ENCODE peak calls at places on chromosomes 4 and X, in four cellular contexts. I, B, A and C are unnamed samples.

GRCh38 chr4:108152980-108153379 is 15.8 kb downstream of the LEF1 start:
- DNase-seq in I (no peak), A (no peak), B (no peak), C (no peak)

GRCh38 chr4:24795666-24796381 is 451 bp downstream of the SOD3 start:
- DNase-seq in B (no peak), I (no peak), A (no peak), C (no peak)

GRCh38 chrX:10102046-10102704 is 54.6 kb upstream of the CLCN4 start:
- DNase-seq in A (no peak), I (no peak), B (no peak), C (no peak)

GRCh38 chrX:71911731-71912050 is 1.0 kb downstream of the NHSL2 start:
- DNase-seq in A (no peak), I (no peak), B (no peak), C (no peak)

GRCh38 chr4:8342651-8343050 is 73.1 kb downstream of the HTRA3 start:
- DNase-seq in B (no peak), A (no peak), I (peak; percentile 18), C (no peak)

GRCh38 chr4:53702334-53703266 is 111.3 kb upstream of the LNX1 start:
- DNase-seq in A (peak; percentile 19), I (peak; percentile 89), B (peak; percentile 16), C (no peak)

GRCh38 chr4:23667659-23668058 is 222.2 kb downstream of the PPARGC1A start:
- DNase-seq in I (no peak), B (no peak), A (no peak), C (no peak)

GRCh38 chr4:173685324-173685723 is 155.3 kb upstream of the HAND2 start:
- DNase-seq in A (no peak), I (no peak), B (no peak), C (no peak)

GRCh38 chrX:57929373-57929772 is 19.1 kb upstream of the ZXDA start:
- DNase-seq in B (no peak), A (no peak), I (no peak), C (peak; percentile 11)

GRCh38 chr4:6332042-6332668 is 62.5 kb downstream of the WFS1 start:
- DNase-seq in B (no peak), I (no peak), A (no peak), C (peak; percentile 72)

GRCh38 chrX:68932611-68933010 is 103.8 kb downstream of the EFNB1 start:
- DNase-seq in A (no peak), I (peak; percentile 18), B (no peak), C (no peak)

GRCh38 chrX:146863566-146863965 is 49.0 kb upstream of the CXorf51A start:
- DNase-seq in I (no peak), A (no peak), B (no peak), C (no peak)

GRCh38 chrX:14529288-14529989 is at the start of gene GLRA2:
- DNase-seq in B (no peak), A (no peak), I (no peak), C (peak; percentile 3)

GRCh38 chr4:1990348-1990645 is 18.5 kb downstream of the NELFA start:
- DNase-seq in B (no peak), A (no peak), I (no peak), C (no peak)

GRCh38 chr4:101286663-101287062 is 60.7 kb downstream of the PPP3CA start:
- DNase-seq in A (no peak), B (no peak), I (no peak), C (no peak)

GRCh38 chr4:127810551-127810950 is 28.4 kb downstream of the HSPA4L start:
- DNase-seq in B (no peak), A (no peak), I (no peak), C (no peak)

GRCh38 chr4:86019906-86020305 is 339.9 kb downstream of the MAPK10 start:
- DNase-seq in A (no peak), I (no peak), B (no peak), C (no peak)

GRCh38 chr4:46937493-46937892 is 28.4 kb upstream of the COX7B2 start:
- DNase-seq in I (no peak), A (no peak), B (no peak), C (no peak)

GRCh38 chr4:73437558-73437956 is 1.5 kb downstream of the AFP start:
- DNase-seq in A (no peak), B (no peak), I (no peak), C (no peak)

GRCh38 chr4:70589785-70590184 is 2.3 kb upstream of the AMBN start:
- DNase-seq in B (no peak), I (no peak), A (no peak), C (no peak)

GRCh38 chr4:141131738-141132688 is 1.3 kb downstream of the RNF150 start:
- DNase-seq in A (no peak), B (no peak), I (peak; percentile 32), C (no peak)

GRCh38 chrX:39577976-39578962 is 519.5 kb downstream of the BCOR start:
- DNase-seq in B (peak; percentile 75), I (peak; percentile 17), A (no peak), C (no peak)

GRCh38 chr4:119861731-119862130 is 204.9 kb downstream of the MAD2L1 start:
- DNase-seq in A (no peak), I (no peak), B (no peak), C (no peak)

GRCh38 chr4:171025323-171025722 is 787.9 kb upstream of the GALNTL6 start:
- DNase-seq in B (no peak), I (no peak), A (no peak), C (no peak)

GRCh38 chr4:26058537-26058936 is 144.5 kb downstream of the SMIM20 start:
- DNase-seq in B (no peak), I (no peak), A (no peak), C (no peak)

GRCh38 chr4:38865445-38865844 is 2.2 kb upstream of the FAM114A1 start:
- DNase-seq in B (no peak), A (no peak), I (no peak), C (no peak)

GRCh38 chr4:188162698-188163097 is 23.5 kb downstream of the TRIML1 start:
- DNase-seq in B (no peak), A (no peak), I (no peak), C (no peak)

GRCh38 chr4:155967098-155967497 is 13.4 kb upstream of the CTSO start:
- DNase-seq in I (no peak), A (no peak), B (no peak), C (no peak)

GRCh38 chr4:12723849-12724447 is 760.2 kb downstream of the RAB28 start:
- DNase-seq in I (no peak), A (no peak), B (no peak), C (no peak)

GRCh38 chrX:73922856-73923429 is 359.9 kb downstream of the CHIC1 start:
- DNase-seq in I (no peak), B (no peak), A (no peak), C (no peak)

GRCh38 chrX:372856-373640 is 13.7 kb downstream of the PPP2R3B start:
- DNase-seq in B (no peak), I (no peak), A (no peak), C (no peak)

GRCh38 chrX:131041652-131042051 is 16.5 kb upstream of the ARHGAP36 start:
- DNase-seq in B (no peak), I (no peak), A (no peak), C (no peak)